ENCODE peak calls at places on chromosomes 3 and 15, in six cellular contexts. H is mammary epithelial cell, P is mucosa of descending colon, A is lower leg skin, T is AG04450, F is IMR-90. B is an unnamed sample.

GRCh38 chr3:150721285-150722130 is 17.8 kb upstream of the ERICH6 start:
- DNase-seq in H (peak), P (no peak), A (no peak), T (peak), F (peak), B (no peak)

GRCh38 chr3:52205727-52206372 is 7.9 kb downstream of the ALAS1 start:
- DNase-seq in H (peak), P (no peak), A (no peak), T (no peak), F (no peak), B (no peak)

GRCh38 chr15:42367041-42367440 is 7.7 kb downstream of the CAPN3 start:
- DNase-seq in H (no peak), P (no peak), A (no peak), T (no peak), F (no peak), B (no peak)

GRCh38 chr3:100402150-100402706 is 889 bp downstream of the LNP1 start:
- DNase-seq in H (peak), P (no peak), A (no peak), T (no peak), F (peak), B (no peak)

GRCh38 chr3:171994646-171995441 is 44.5 kb upstream of the FNDC3B start:
- DNase-seq in H (peak), P (no peak), A (no peak), T (peak), F (peak), B (no peak)

GRCh38 chr3:24290596-24290995 is 204.1 kb downstream of the THRB start:
- DNase-seq in H (no peak), P (no peak), A (no peak), T (no peak), F (no peak), B (no peak)

GRCh38 chr3:196645917-196646735 is 6.6 kb downstream of the NRROS start:
- DNase-seq in H (no peak), P (no peak), A (no peak), T (no peak), F (no peak), B (no peak)

GRCh38 chr3:183210862-183211341 is 42.2 kb upstream of the B3GNT5 start:
- DNase-seq in H (no peak), P (no peak), A (no peak), T (no peak), F (no peak), B (no peak)

GRCh38 chr3:143135150-143135549 is 15.6 kb downstream of the CHST2 start:
- DNase-seq in H (peak), P (no peak), A (no peak), T (peak), F (peak), B (no peak)

GRCh38 chr15:98126326-98127090 is 166.0 kb downstream of the ARRDC4 start:
- DNase-seq in H (peak), P (no peak), A (no peak), T (no peak), F (no peak), B (no peak)

GRCh38 chr3:68866157-68866556 is 66.2 kb downstream of the TAFA4 start:
- DNase-seq in H (peak), P (no peak), A (no peak), T (no peak), F (no peak), B (no peak)

GRCh38 chr3:45367451-45367850 is 20.9 kb upstream of the LARS2 start:
- DNase-seq in H (peak), P (no peak), A (no peak), T (peak), F (peak), B (no peak)

GRCh38 chr3:107662109-107662477 is 139.3 kb downstream of the BBX start:
- DNase-seq in H (peak), P (no peak), A (peak), T (no peak), F (peak), B (no peak)

GRCh38 chr3:21484323-21485154 is 266.5 kb downstream of the ZNF385D start:
- DNase-seq in H (peak), P (no peak), A (peak), T (peak), F (peak), B (no peak)

GRCh38 chr15:98035134-98035533 is 74.6 kb downstream of the ARRDC4 start:
- DNase-seq in H (peak), P (no peak), A (no peak), T (no peak), F (no peak), B (no peak)

GRCh38 chr3:186097663-186098451 is 11.0 kb downstream of the ETV5 start:
- DNase-seq in H (peak), P (peak), A (peak), T (no peak), F (peak), B (no peak)

GRCh38 chr3:144369151-144369879 is 397.7 kb downstream of the DIPK2A start:
- DNase-seq in H (no peak), P (no peak), A (no peak), T (no peak), F (no peak), B (no peak)

GRCh38 chr3:129608087-129608935 is 1.8 kb upstream of the PLXND1 start:
- DNase-seq in H (no peak), P (no peak), A (no peak), T (no peak), F (peak), B (no peak)

GRCh38 chr3:123386477-123387040 is 62.3 kb downstream of the ADCY5 start:
- DNase-seq in H (no peak), P (no peak), A (no peak), T (no peak), F (peak), B (no peak)

GRCh38 chr3:194446754-194447153 is 40.0 kb downstream of the ATP13A3 start:
- DNase-seq in H (no peak), P (no peak), A (no peak), T (no peak), F (no peak), B (no peak)

GRCh38 chr15:23574742-23575141 is 9.3 kb downstream of the MKRN3 start:
- DNase-seq in H (no peak), P (no peak), A (no peak), T (no peak), F (no peak), B (no peak)
- TF ChIP-seq CTCF in H (no peak), P (no peak), A (no peak), T (no peak), F (no peak), B (no peak)

DNA sequence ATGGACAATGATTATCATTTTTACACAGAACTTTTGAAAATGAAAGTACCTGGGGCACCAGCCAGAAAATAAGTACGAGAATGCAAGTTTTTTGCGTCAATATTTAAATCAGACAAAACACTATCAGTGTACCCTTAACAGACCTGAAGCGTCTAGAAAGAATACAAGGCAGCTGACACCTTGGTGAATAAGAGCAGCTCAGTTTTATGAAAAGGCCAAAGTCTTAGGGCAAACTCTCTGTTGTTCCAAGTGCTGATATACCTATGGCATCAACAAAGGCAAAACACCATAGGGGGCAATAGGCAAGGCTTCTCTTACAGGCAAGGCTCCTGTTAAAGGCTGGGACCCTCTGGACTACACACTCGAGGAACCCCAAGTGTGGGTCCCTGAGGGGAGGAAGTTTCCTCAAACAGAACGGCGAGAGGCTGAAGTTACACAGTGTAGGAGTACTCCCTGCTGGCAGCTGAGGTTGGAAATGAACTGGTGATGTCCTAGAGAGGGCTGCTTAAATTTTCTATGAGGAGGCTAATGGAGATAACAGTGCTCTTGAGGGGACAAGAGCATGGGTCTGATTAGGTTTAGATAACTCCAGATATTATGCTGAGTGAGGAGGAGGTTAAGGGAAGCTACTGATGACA is 291.0 kb downstream of the TIGIT start:
- DNase-seq in H (peak), P (no peak), A (no peak), T (no peak), F (no peak), B (no peak)
- TF ChIP-seq CTCF in H (no peak), P (no peak), A (no peak), T (no peak), F (no peak), B (no peak)

GRCh38 chr3:78988324-78988723 is 779.5 kb downstream of the ROBO1 start:
- DNase-seq in H (no peak), P (no peak), A (no peak), T (no peak), F (peak), B (no peak)
- TF ChIP-seq CTCF in H (peak), P (no peak), A (no peak), T (peak), F (peak), B (no peak)

DNA sequence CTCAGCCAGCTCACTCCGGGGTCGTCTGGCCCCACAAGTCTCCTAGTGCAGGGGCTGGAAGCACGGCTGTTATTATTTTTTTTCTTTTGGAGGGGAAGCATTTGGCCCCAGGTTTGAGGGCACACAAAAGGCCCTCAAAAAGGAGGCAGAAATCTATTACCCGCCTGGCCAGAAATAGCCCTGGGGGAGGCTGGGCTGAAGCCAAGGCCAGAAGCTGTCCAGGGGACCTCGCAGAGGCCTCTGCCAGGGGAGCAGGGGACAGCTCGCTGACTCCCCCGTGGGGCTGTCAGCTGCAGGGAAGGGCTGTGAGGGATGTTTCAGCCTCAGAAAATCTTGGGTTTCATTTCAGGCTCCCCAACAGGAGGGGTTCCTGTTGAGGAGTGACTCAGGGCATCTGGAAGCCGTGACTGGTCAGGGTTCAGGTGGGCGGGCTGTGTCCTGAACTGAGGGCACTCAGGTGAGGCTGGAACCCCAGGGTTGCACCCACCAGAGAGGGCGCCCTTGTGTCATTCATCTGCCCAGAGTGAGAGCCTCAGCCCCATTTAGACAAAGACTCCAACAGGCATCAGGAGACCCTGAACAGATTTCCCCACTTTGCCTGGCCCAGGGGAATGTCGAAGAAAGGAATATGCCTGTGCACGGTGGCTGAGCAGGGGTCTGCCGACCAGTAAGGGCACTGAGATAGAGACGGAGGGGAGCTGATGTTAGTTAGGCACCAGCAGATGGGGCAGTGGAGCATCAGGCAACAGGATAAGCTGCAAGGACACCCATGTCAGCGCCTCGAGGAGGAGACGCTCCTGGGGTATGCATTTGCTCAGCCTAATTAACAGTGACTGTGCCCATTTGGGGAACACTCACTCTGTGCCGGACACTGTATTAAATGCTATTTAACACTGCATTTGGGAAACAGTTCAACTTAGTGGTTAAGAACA is 43.5 kb upstream of the SLC6A11 start:
- DNase-seq in H (peak), P (no peak), A (no peak), T (no peak), F (no peak), B (no peak)
- TF ChIP-seq CTCF in H (peak), P (no peak), A (no peak), T (no peak), F (peak), B (no peak)